ENCODE peak calls at places on chromosomes 3 and 15, in six cellular contexts. T is gastrocnemius medialis, C is K562, I is HCT116, Q is sigmoid colon, Y is A549. S is an unnamed sample.
A peak's percentile ranks its signal among the peaks of the same experiment; 100 is the strongest.

GRCh38 chr15:69543681-69544080 is 91.1 kb downstream of the RPLP1 start:
- DNase-seq in T (no peak), C (no peak), I (no peak), Q (no peak), Y (no peak), S (no peak)

GRCh38 chr3:143441772-143442171 is 322.2 kb downstream of the CHST2 start:
- DNase-seq in T (no peak), C (no peak), I (no peak), Q (no peak), Y (no peak), S (no peak)

GRCh38 chr3:193899001-193899400 is 236.9 kb upstream of the HES1 start:
- DNase-seq in T (no peak), C (no peak), I (no peak), Q (no peak), Y (no peak), S (no peak)

GRCh38 chr3:184629555-184630160 is 68.1 kb downstream of the EPHB3 start:
- DNase-seq in T (no peak), C (no peak), I (no peak), Q (no peak), Y (no peak), S (no peak)

GRCh38 chr15:34810455-34811146 is 15.3 kb upstream of the ACTC1 start:
- DNase-seq in T (no peak), C (peak; percentile 35), I (no peak), Q (no peak), Y (peak; percentile 85), S (no peak)

GRCh38 chr3:62811119-62811518 is 64.1 kb downstream of the CADPS start:
- DNase-seq in T (no peak), C (no peak), I (no peak), Q (no peak), Y (no peak), S (no peak)

GRCh38 chr15:90530250-90531051 is 728 bp downstream of the CRTC3 start:
- DNase-seq in T (peak; percentile 16), C (peak; percentile 68), I (no peak), Q (peak; percentile 70), Y (peak; percentile 40), S (peak; percentile 60)

GRCh38 chr3:13040381-13041074 is 32.7 kb downstream of the IQSEC1 start:
- DNase-seq in T (no peak), C (peak; percentile 64), I (no peak), Q (no peak), Y (no peak), S (no peak)

GRCh38 chr3:120908803-120909601 is 997 bp downstream of the STXBP5L start:
- DNase-seq in T (no peak), C (no peak), I (no peak), Q (no peak), Y (no peak), S (no peak)

GRCh38 chr3:20186600-20187004 is 596 bp upstream of the SGO1 start:
- DNase-seq in T (no peak), C (peak; percentile 15), I (no peak), Q (no peak), Y (peak; percentile 2), S (peak; percentile 42)

GRCh38 chr3:43695443-43695842 is 4.7 kb downstream of the ABHD5 start:
- DNase-seq in T (no peak), C (no peak), I (no peak), Q (no peak), Y (no peak), S (peak; percentile 60)

GRCh38 chr3:34111361-34111760 is 312.9 kb downstream of the PDCD6IP start:
- DNase-seq in T (no peak), C (no peak), I (no peak), Q (no peak), Y (no peak), S (no peak)
- TF ChIP-seq POLR2A in T (no peak), C (no peak), I (no peak), Q (no peak), Y (no peak), S (no peak)

DNA sequence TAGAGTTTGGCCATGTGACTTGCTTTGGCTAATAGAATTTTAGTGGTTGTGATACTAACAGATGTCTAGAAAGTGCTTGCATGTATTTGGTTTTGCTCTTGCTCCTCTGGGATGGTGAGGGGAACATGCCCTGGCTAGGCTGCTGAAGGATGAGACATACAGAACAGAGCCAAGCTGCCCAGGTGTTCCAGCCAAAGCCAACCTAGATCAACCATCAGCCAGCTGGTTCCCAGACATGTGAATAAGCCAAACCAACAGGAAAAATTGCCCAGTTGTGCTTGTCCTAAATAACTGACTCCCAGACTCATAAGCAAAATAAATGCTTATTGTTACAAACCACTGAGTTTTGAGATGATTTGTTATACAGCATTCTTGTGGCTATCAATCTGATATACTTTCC is 292.6 kb downstream of the SUCLG2 start:
- DNase-seq in T (no peak), C (no peak), I (no peak), Q (no peak), Y (no peak), S (no peak)
- TF ChIP-seq POLR2A in T (no peak), C (no peak), I (no peak), Q (no peak), Y (no peak), S (no peak)

GRCh38 chr3:33054100-33055097 is 42.5 kb downstream of the GLB1 start:
- DNase-seq in T (no peak), C (peak; percentile 92), I (no peak), Q (no peak), Y (no peak), S (peak; percentile 83)
- TF ChIP-seq POLR2A in T (no peak), C (no peak), I (no peak), Q (no peak), Y (no peak), S (no peak)

GRCh38 chr3:129383292-129383860 is 45.1 kb downstream of the EFCAB12 start:
- DNase-seq in T (no peak), C (peak; percentile 76), I (peak; percentile 19), Q (no peak), Y (peak; percentile 71), S (peak; percentile 72)
- TF ChIP-seq POLR2A in T (no peak), C (no peak), I (no peak), Q (no peak), Y (no peak), S (no peak)

DNA sequence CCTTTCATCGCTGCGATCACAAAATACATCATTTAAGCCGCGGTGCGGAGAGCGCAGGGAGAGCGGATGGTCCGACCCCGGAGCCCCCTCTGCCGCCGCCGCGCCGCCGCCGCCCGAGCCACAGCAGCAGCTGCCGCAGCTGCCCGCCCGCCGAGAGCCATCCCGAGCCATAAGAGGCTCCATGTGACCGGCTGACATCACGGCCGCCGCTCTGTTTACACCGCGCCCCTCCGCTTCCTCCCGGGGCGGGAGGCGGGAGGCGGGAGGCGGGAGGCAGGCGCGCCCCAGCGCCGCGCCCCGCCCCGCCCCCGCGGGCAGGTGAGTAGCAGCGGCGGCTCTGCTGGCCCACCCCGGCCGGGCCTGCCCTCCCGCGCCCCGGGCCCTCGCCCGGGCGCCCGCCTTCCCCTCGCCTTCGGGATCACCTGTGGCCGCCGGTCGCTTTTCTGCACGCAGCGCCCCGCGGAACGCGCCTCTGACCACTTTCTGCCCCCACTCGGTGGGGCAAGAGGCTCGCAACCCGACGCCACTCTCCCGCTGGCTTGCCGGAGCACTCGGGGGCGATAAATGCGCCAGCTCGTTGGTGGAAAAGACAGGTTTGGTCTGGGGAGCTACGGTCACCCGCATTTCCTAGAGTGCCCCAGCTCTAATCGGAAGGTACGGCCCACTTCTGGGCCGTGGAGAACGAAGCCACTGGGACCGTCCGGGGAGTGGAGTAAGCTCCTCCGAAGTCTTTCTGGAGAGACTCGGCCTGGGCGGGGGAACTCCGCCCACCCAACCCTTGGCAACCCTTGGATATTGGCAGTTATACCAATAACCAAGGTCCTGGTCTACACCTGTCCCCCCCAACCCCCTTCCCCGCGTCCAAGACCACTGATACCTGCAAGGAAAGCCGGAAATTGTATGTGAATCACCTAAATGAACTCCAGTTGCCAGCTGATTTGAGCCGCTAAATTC is 113.7 kb upstream of the ICE2 start:
- DNase-seq in T (peak; percentile 89), C (peak; percentile 44), I (no peak), Q (peak; percentile 94), Y (peak; percentile 40), S (peak; percentile 78)
- TF ChIP-seq POLR2A in T (peak; percentile 95), C (no peak), I (no peak), Q (peak; percentile 23), Y (no peak), S (no peak)

S was measured in erythroblast.